ENCODE peak calls at places on chromosomes 13 and 19, in four cellular contexts. S, A, T and V are unnamed samples.

GRCh38 chr13:113411216-113412023 is 41.9 kb downstream of the ADPRHL1 start:
- DNase-seq in S (no peak), A (peak; percentile 32), T (no peak), V (no peak)

GRCh38 chr13:52779028-52779612 is 39.5 kb upstream of the CNMD start:
- DNase-seq in S (no peak), A (no peak), T (no peak), V (no peak)

GRCh38 chr19:21823224-21823623 is 12.8 kb downstream of the ZNF43 start:
- DNase-seq in S (no peak), A (no peak), T (no peak), V (no peak)

GRCh38 chr19:42095814-42096230 is 19.9 kb downstream of the ZNF574 start:
- DNase-seq in S (peak; percentile 43), A (no peak), T (no peak), V (no peak)

GRCh38 chr19:6273701-6274601 is 5.8 kb downstream of the MLLT1 start:
- DNase-seq in S (no peak), A (peak; percentile 89), T (no peak), V (no peak)

GRCh38 chr13:34886476-34886875 is 55.6 kb upstream of the NBEA start:
- DNase-seq in S (no peak), A (no peak), T (no peak), V (no peak)

GRCh38 chr13:85930108-85930507 is 130.9 kb upstream of the SLITRK6 start:
- DNase-seq in S (no peak), A (peak; percentile 3), T (no peak), V (no peak)

GRCh38 chr13:28558126-28558525 is 63.2 kb upstream of the FLT1 start:
- DNase-seq in S (no peak), A (no peak), T (no peak), V (no peak)

GRCh38 chr19:13969897-13970296 is 17.6 kb downstream of the DCAF15 start:
- DNase-seq in S (no peak), A (no peak), T (no peak), V (no peak)

GRCh38 chr19:1171755-1172352 is 2.2 kb downstream of the SBNO2 start:
- DNase-seq in S (no peak), A (no peak), T (no peak), V (no peak)

GRCh38 chr13:40665754-40666057 is 735 bp downstream of the FOXO1 start:
- DNase-seq in S (no peak), A (no peak), T (no peak), V (no peak)
- H3K9ac ChIP-seq in S (peak overlapping the region; percentile 71), A (peak overlapping the region; percentile 94), T (peak overlapping the region; percentile 80), V (peak overlapping the region; percentile 86)

GRCh38 chr19:56301152-56301551 is 13.5 kb downstream of the ZSCAN5A start:
- DNase-seq in S (no peak), A (no peak), T (no peak), V (no peak)
- TF ChIP-seq SUZ12 in S (no peak), A (no peak), T (no peak), V (no peak)

DNA sequence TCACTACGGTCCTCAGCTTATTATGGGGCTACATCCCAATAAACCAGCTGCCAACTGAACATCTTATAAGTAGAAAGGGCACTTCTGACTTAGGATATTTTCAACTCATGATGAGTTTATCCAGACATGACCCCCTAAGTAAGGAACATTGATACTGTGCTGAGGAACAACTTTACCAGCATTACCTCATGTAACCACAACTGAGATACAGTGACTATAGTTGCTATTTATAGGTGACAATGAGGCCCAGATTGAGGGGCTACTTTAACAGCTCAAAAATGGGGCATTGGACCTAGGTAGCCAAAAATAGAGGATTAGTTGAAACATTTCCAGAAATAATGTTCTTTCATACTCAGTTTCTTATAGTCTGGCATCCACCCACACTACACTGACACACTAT is 26.8 kb downstream of the SKA3 start:
- DNase-seq in S (no peak), A (no peak), T (no peak), V (no peak)
- TF ChIP-seq ZNF274 in S (no peak), A (no peak), T (no peak), V (no peak)

DNA sequence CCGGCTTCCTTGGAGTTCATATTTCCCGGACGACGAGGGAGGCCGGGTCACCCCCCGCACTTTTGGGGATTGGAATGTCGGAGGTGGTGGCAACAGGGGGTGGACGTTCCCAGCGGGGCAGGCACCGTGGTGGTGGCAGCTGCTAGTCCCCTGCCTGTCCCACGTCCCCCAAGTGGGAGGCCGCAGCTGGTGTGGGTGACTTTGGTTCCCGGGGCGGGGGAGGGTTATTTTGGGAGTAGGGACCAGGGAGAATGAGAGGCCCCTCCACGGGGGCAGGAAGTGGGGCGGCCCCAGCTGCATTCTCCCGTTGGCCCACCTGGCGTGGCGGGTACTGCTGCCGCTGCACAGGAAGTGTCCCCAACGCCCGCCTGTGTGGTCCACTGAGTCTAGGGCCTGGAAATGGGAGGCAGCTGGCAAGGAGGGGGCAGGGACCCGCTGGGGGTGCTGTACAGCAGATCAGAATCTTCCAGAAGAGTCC is 11.1 kb upstream of the PLIN3 start:
- DNase-seq in S (no peak), A (no peak), T (no peak), V (no peak)
- H3K9ac ChIP-seq in S (no peak overlapping the region), A (no peak overlapping the region), T (peak overlapping the region; percentile 20), V (no peak overlapping the region)

GRCh38 chr13:81659984-81660383 is 1319.1 kb upstream of the SPRY2 start:
- DNase-seq in S (no peak), A (no peak), T (no peak), V (no peak)
- TF ChIP-seq SUZ12 in S (no peak), A (no peak), T (no peak), V (no peak)

GRCh38 chr13:75505327-75505726 is 23.4 kb upstream of the TBC1D4 start:
- DNase-seq in S (no peak), A (no peak), T (no peak), V (no peak)
- TF ChIP-seq ZNF274 in S (no peak), A (no peak), T (no peak), V (no peak)

DNA sequence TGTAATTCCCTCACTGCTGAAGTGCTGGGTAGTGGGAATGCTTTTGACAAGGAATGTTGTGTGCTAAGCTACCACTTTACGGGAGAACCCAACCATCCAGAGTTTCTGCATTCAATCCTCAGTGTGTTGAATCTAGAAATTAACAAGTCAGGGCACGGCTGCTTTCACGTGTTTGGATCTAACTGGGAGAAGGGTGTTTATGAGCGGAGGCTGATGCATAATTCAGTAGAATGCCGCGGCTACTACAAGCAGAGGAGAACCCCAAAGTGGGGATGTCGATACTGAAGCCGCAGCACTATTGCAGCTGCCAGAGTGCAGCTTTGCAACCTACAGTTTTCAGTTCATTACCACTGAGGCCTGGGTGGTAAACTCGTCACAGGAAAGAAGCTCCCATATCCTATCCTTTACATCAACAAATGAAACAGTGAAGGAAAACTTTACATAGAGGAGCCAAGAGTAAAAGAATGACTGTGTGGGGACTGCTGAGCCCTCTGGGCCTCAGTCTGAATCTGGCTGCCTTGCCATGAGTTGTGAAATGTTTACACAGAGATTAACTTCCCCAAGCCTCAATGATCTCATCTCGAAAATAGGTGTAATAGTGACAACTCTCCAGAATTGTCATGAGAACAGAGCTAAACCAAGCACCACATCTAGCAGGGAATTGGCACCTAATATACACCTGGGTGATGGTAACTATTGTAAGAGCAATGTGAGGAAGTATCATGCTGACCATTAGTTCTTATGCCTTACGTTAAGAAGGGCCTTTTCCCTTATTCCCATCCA is 531.7 kb downstream of the MYO16 start:
- DNase-seq in S (no peak), A (no peak), T (no peak), V (no peak)
- H3K9ac ChIP-seq in S (no peak overlapping the region), A (no peak overlapping the region), T (no peak overlapping the region), V (no peak overlapping the region)

DNA sequence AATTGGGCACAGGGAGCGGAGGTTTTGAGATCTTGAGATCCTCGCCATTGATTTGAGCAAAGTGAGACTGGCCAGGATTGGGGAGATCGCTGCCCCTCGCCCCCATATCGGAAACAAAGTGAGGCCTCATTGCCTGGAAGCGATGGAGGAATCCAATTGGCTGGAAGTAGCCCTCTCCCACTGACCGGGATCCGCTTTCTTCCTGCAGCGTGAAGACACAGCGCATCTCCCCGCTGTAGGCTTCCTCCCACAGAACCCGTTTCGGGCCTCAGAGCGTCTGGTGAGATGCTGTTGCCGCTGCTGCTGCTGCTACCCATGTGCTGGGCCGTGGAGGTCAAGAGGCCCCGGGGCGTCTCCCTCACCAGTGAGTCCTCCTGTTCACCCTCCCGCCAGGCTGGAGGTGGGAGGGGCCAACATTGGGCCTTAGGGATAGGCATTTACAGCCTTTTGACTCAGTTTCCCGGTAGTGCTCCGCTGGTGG is 438 bp downstream of the PRKCSH start:
- DNase-seq in S (no peak), A (no peak), T (no peak), V (no peak)
- TF ChIP-seq SUZ12 in S (no peak), A (no peak), T (no peak), V (no peak)

DNA sequence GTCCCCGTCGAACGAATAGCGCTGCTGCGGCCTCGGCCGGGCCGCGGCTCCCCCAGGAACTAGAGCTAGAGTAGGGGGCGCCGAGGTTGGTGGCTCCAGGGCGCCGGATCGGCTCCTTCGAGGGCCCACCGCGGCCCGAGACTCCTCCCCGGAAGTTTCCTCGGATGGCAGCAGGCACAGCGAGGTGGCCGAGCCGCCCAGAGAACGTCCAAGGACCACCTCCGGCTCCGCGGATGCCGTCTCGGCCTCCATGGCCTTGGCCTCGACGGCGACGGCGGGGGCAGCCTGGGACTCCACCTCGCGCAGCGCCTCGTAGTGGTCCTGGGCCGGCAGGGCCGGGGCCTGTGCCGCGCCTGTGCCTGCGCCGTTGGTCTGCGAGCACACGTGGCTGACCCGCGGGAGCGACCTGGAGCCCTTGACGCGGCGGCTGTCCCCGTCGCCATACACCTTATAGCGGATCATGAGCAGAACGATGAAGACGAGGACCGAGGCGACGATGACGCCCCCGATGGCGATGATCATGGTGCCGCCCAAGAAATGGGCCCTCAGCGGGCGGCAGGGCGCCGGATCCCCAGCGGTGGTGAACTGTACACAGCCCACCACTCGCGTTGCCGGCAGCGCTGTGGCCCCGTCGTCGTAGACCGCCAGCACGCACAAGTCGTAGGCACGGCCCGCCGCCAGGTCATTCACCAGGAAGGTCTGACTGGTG is 11.8 kb downstream of the IFNL1 start:
- DNase-seq in S (no peak), A (no peak), T (no peak), V (no peak)
- TF ChIP-seq ZNF274 in S (no peak), A (no peak), T (no peak), V (no peak)